ENCODE peak calls at places on chromosomes 11 and 22, in six cellular contexts. T is tibial nerve, Q is mammary epithelial cell, B is left ventricle myocardium inferior, I is Panc1, P is neural progenitor cell. R is an unnamed sample.

GRCh38 chr11:29025001-29025400 is 916.8 kb downstream of the METTL15 start:
- DNase-seq in I (no peak), Q (no peak), T (no peak), B (no peak), P (no peak), R (no peak)

GRCh38 chr11:46920709-46921108 is 2.4 kb upstream of the LRP4 start:
- DNase-seq in T (no peak), I (no peak), P (no peak), Q (peak; percentile 91), B (no peak), R (no peak)

GRCh38 chr11:35623708-35624168 is 5.5 kb downstream of the FJX1 start:
- DNase-seq in T (no peak), B (no peak), Q (peak; percentile 96), I (no peak), P (no peak), R (no peak)

GRCh38 chr11:62921201-62921572 is at the start of gene CHRM1:
- DNase-seq in Q (no peak), T (no peak), B (no peak), I (no peak), P (no peak), R (no peak)

GRCh38 chr11:70000228-70000627 is 77.9 kb upstream of the ANO1 start:
- DNase-seq in B (no peak), I (no peak), Q (no peak), P (no peak), T (no peak), R (no peak)

GRCh38 chr11:90251599-90251998 is 28.8 kb upstream of the CHORDC1 start:
- DNase-seq in P (no peak), Q (no peak), B (no peak), I (no peak), T (no peak), R (no peak)

GRCh38 chr11:66956689-66957290 is 1.4 kb downstream of the PC start:
- DNase-seq in Q (peak; percentile 81), T (peak; percentile 25), I (no peak), B (no peak), P (peak; percentile 27), R (peak; percentile 74)

GRCh38 chr11:68297812-68298658 is 14.4 kb upstream of the LRP5 start:
- DNase-seq in I (no peak), B (peak; percentile 79), Q (peak; percentile 58), T (peak; percentile 53), P (peak; percentile 84), R (peak; percentile 89)

GRCh38 chr11:116931206-116931953 is 94.0 kb upstream of the APOA1 start:
- DNase-seq in P (no peak), Q (peak; percentile 80), I (no peak), B (no peak), T (no peak), R (no peak)

GRCh38 chr22:42357221-42357620 is 75.0 kb downstream of the NFAM1 start:
- DNase-seq in Q (peak; percentile 51), P (no peak), B (no peak), T (no peak), I (no peak), R (no peak)

GRCh38 chr11:1695548-1696108 is 1.4 kb upstream of the KRTAP5-6 start:
- DNase-seq in Q (no peak), T (no peak), I (no peak), B (no peak), P (no peak), R (no peak)

GRCh38 chr11:134837887-134838232 is 425.8 kb upstream of the B3GAT1 start:
- DNase-seq in P (no peak), I (no peak), B (no peak), Q (no peak), T (no peak), R (no peak)

GRCh38 chr11:57279131-57279530 is 42.1 kb upstream of the APLNR start:
- DNase-seq in T (no peak), P (no peak), B (no peak), Q (no peak), I (no peak), R (no peak)

GRCh38 chr11:119726585-119727522 is 2.1 kb downstream of the NECTIN1 start:
- DNase-seq in P (peak; percentile 84), B (no peak), Q (no peak), T (no peak), I (no peak), R (no peak)

GRCh38 chr11:12045914-12046635 is 37.6 kb upstream of the DKK3 start:
- DNase-seq in I (no peak), B (no peak), P (no peak), T (no peak), Q (no peak), R (no peak)

GRCh38 chr11:63243533-63243932 is at the start of gene SLC22A25:
- DNase-seq in I (no peak), B (no peak), T (no peak), Q (no peak), P (no peak), R (no peak)

GRCh38 chr11:34915136-34916013 is 804 bp downstream of the APIP start:
- DNase-seq in Q (no peak), T (no peak), B (no peak), P (no peak), I (no peak), R (no peak)

GRCh38 chr11:69121021-69121420 is 34.7 kb upstream of the SMIM38 start:
- DNase-seq in B (no peak), I (no peak), P (no peak), T (no peak), Q (peak; percentile 34), R (no peak)

GRCh38 chr11:23123766-23124165 is 263.5 kb upstream of the CCDC179 start:
- DNase-seq in T (no peak), B (no peak), I (no peak), Q (peak; percentile 5), P (no peak), R (no peak)

GRCh38 chr22:27223317-27224177 is 566.2 kb downstream of the MIAT start:
- DNase-seq in Q (peak; percentile 43), T (no peak), I (no peak), B (no peak), P (no peak), R (no peak)

GRCh38 chr22:28773461-28773867 is 969 bp downstream of the CCDC117 start:
- DNase-seq in P (no peak), Q (peak; percentile 55), T (no peak), B (no peak), I (no peak), R (no peak)

GRCh38 chr11:72224587-72225410 is at the start of gene INPPL1:
- DNase-seq in B (peak; percentile 68), P (peak; percentile 85), Q (peak; percentile 35), I (no peak), T (no peak), R (peak; percentile 10)

GRCh38 chr11:78203184-78203583 is 14.5 kb downstream of the USP35 start:
- DNase-seq in B (no peak), Q (no peak), T (no peak), I (no peak), P (no peak), R (no peak)

GRCh38 chr22:49547751-49548239 is 279.9 kb downstream of the BRD1 start:
- DNase-seq in T (no peak), P (no peak), B (no peak), I (no peak), Q (no peak), R (no peak)

GRCh38 chr11:121446752-121447156 is 5.4 kb upstream of the SORL1 start:
- DNase-seq in Q (no peak), B (no peak), P (peak; percentile 51), I (no peak), T (no peak), R (peak; percentile 35)

GRCh38 chr22:27405672-27406388 is 395.7 kb downstream of the MN1 start:
- DNase-seq in I (no peak), Q (peak; percentile 45), P (peak; percentile 80), T (peak; percentile 17), B (peak; percentile 53), R (no peak)

GRCh38 chr11:8070417-8071101 is 10.5 kb upstream of the TUB start:
- DNase-seq in B (no peak), P (peak; percentile 45), T (no peak), Q (peak; percentile 27), I (no peak), R (no peak)

GRCh38 chr11:132126973-132127900 is 756.8 kb downstream of the NTM start:
- DNase-seq in B (peak; percentile 28), P (peak; percentile 66), Q (peak; percentile 67), I (peak; percentile 2), T (peak; percentile 61), R (peak; percentile 63)
- TF ChIP-seq CTCF in B (peak; percentile 59), P (peak; percentile 76), Q (peak; percentile 62), I (peak; percentile 65), T (peak; percentile 78), R (peak; percentile 78)

GRCh38 chr11:65541093-65542010 is 16.5 kb downstream of the SCYL1 start:
- DNase-seq in I (no peak), T (no peak), P (no peak), B (no peak), Q (peak; percentile 73), R (no peak)

GRCh38 chr11:65539401-65540289 is 14.8 kb downstream of the SCYL1 start:
- DNase-seq in I (no peak), P (peak; percentile 53), Q (peak; percentile 60), B (no peak), T (no peak), R (no peak)

GRCh38 chr11:65538232-65538914 is 13.5 kb downstream of the SCYL1 start:
- DNase-seq in I (no peak), B (no peak), T (no peak), Q (no peak), P (no peak), R (no peak)

GRCh38 chr11:65538915-65539374 is 14.1 kb downstream of the SCYL1 start:
- DNase-seq in Q (no peak), B (no peak), P (peak; percentile 85), T (no peak), I (no peak), R (no peak)

GRCh38 chr11:65540290-65541092 is 15.6 kb downstream of the SCYL1 start:
- DNase-seq in T (peak; percentile 87), Q (peak; percentile 90), I (no peak), B (peak; percentile 93), P (peak; percentile 95), R (peak; percentile 81)
- H3K4me3 ChIP-seq in T (peak overlapping the region; percentile 35), Q (peak overlapping the region; percentile 55), I (peak overlapping the region; percentile 64), B (peak overlapping the region; percentile 65), P (peak overlapping the region; percentile 48), R (peak overlapping the region; percentile 59)

DNA sequence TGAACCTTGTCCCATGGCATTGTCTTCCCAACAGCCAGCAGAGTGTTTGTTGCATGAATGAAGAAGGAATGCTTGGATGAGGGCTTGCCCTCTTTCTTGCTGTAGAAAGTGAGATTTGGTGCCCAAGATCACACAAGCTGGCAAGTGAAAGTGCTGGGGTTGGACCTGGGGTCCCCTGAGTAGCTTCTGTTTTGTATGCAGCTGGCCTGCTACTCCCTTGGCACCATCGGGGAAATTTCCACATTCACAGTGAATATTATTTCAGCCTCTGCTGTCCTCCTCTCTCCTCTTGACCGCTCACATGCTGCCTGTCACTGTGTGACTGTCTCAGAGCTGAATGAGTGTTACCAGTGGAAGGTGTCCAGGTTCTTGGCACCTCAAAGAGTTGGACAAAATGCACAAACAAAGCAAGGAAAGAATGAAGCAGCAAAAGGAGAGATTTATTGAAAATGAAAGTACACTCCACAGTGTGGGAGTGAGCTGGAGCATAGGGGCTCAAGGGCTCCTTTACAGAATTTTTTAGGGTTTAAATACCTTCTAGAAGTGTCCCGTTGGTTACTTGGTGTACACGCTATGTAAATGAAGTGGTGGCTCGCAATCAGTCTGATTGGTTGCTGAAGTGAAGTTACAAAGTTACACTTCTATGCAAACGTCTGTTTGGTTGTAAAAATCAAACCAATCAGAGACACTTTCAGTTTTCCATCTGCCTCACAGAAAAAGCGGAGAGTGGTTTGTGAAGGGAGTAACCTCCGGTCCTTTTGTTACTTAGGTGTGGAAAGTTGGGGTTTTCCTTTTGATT is 87.4 kb downstream of the DEPDC5 start:
- DNase-seq in Q (no peak), P (no peak), B (no peak), T (no peak), I (no peak), R (no peak)
- H3K27ac ChIP-seq in Q (no peak overlapping the region), P (no peak overlapping the region), B (no peak overlapping the region), T (no peak overlapping the region), I (no peak overlapping the region), R (no peak overlapping the region)

GRCh38 chr22:46056169-46057041 is 79.4 kb upstream of the WNT7B start:
- DNase-seq in B (peak; percentile 38), P (no peak), T (peak; percentile 34), I (no peak), Q (peak; percentile 61), R (peak; percentile 95)
- TF ChIP-seq CTCF in B (no peak), P (no peak), T (peak; percentile 13), I (no peak), Q (no peak), R (peak; percentile 22)

R was measured in dorsolateral prefrontal cortex.